ENCODE peak calls at places on chromosomes 1 and 21, in five cellular contexts. M is cardiac muscle cell; E is skeletal muscle cell; P is breast epithelium; D is naive thymus-derived CD4-positive, alpha-beta T cell. Q is an unnamed sample.

GRCh38 chr21:23475518-23476189 is 2131.6 kb downstream of the MRPL39 start:
- DNase-seq in M (peak; percentile 1), E (no peak), P (no peak), D (no peak), Q (no peak)

GRCh38 chr1:231512147-231512698 is 16.2 kb upstream of the TSNAX start:
- DNase-seq in M (peak; percentile 27), E (peak; percentile 67), P (no peak), D (no peak), Q (no peak)

GRCh38 chr1:165408518-165408917 is 36.4 kb downstream of the RXRG start:
- DNase-seq in M (peak; percentile 55), E (no peak), P (no peak), D (no peak), Q (no peak)

GRCh38 chr1:145872421-145872891 is 13.2 kb downstream of the ANKRD35 start:
- DNase-seq in M (peak; percentile 52), E (no peak), P (peak; percentile 62), D (no peak), Q (no peak)

GRCh38 chr1:2226525-2227340 is 1.4 kb upstream of the SKI start:
- DNase-seq in M (no peak), E (no peak), P (peak; percentile 43), D (peak; percentile 35), Q (peak; percentile 21)

GRCh38 chr1:7234471-7234755 is 449.2 kb downstream of the CAMTA1 start:
- DNase-seq in M (no peak), E (no peak), P (no peak), D (no peak), Q (no peak)

GRCh38 chr1:15944308-15945010 is 31.4 kb downstream of the ZBTB17 start:
- DNase-seq in M (no peak), E (no peak), P (no peak), D (no peak), Q (no peak)

GRCh38 chr1:184329962-184330868 is 56.6 kb upstream of the C1orf21 start:
- DNase-seq in M (peak; percentile 53), E (no peak), P (no peak), D (no peak), Q (no peak)

GRCh38 chr1:32358435-32358834 is 3.9 kb downstream of the FAM229A start:
- DNase-seq in M (no peak), E (no peak), P (no peak), D (no peak), Q (no peak)

GRCh38 chr1:16631248-16632043 is 18.1 kb upstream of the NBPF1 start:
- DNase-seq in M (no peak), E (no peak), P (peak; percentile 21), D (no peak), Q (no peak)

DNA sequence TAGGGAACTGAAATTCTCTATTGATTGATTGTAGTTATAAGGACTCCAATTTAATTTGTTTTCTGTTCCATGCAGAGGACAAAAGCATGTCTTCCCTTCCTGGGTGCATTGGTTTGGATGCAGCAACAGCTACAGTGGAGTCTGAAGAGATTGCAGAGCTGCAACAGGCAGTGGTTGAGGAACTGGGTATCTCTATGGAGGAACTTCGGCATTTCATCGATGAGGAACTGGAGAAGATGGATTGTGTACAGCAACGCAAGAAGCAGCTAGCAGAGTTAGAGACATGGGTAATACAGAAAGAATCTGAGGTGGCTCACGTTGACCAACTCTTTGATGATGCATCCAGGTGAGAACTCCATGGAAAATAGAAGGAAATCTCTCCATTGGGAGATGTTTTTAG is 1.5 kb downstream of the SETDB1 start:
- DNase-seq in M (no peak), E (no peak), P (no peak), D (no peak), Q (no peak)
- H3K4me3 ChIP-seq in M (no peak overlapping the region), E (no peak overlapping the region), P (no peak overlapping the region), D (no peak overlapping the region), Q (no peak overlapping the region)

GRCh38 chr1:167650266-167651160 is 20.5 kb downstream of the RCSD1 start:
- DNase-seq in M (no peak), E (no peak), P (no peak), D (no peak), Q (no peak)
- H3K4me3 ChIP-seq in M (no peak overlapping the region), E (no peak overlapping the region), P (no peak overlapping the region), D (no peak overlapping the region), Q (no peak overlapping the region)

GRCh38 chr1:99811075-99811474 is 39.1 kb upstream of the AGL start:
- DNase-seq in M (no peak), E (no peak), P (no peak), D (no peak), Q (no peak)

GRCh38 chr1:99811747-99812146 is 38.4 kb upstream of the AGL start:
- DNase-seq in M (no peak), E (no peak), P (no peak), D (no peak), Q (no peak)

GRCh38 chr1:99814373-99814900 is 35.7 kb upstream of the AGL start:
- DNase-seq in M (no peak), E (no peak), P (no peak), D (no peak), Q (no peak)

GRCh38 chr1:99806882-99807281 is 40.4 kb upstream of the FRRS1 start:
- DNase-seq in M (no peak), E (no peak), P (no peak), D (no peak), Q (no peak)

GRCh38 chr1:99808391-99809115 is 41.6 kb upstream of the AGL start:
- DNase-seq in M (peak; percentile 96), E (peak; percentile 88), P (no peak), D (peak; percentile 32), Q (peak; percentile 60)
- H3K4me3 ChIP-seq in M (no peak overlapping the region), E (no peak overlapping the region), P (no peak overlapping the region), D (no peak overlapping the region), Q (peak overlapping the region; percentile 10)

DNA sequence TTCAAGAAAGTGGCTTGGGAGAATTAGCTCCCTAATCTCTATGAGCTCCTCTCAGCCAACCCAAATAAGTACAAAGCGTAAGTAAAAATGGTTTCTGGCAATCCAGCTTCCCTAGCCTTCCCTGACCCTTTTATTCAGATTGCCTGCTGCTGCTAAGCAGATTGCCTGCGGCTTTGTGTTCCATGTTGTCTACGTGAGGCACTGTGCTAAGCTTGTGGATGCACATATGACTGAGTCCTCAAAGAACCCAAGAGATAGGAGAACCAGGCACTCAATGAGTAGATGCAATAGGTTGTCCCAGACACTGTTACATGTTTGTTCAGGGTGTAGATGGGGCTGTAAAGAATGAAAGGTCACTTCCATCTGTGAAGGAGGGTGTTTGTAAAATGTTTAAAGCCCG is 6.3 kb upstream of the OSBPL9 start:
- DNase-seq in M (no peak), E (no peak), P (no peak), D (no peak), Q (no peak)
- H3K4me3 ChIP-seq in M (no peak overlapping the region), E (no peak overlapping the region), P (no peak overlapping the region), D (no peak overlapping the region), Q (no peak overlapping the region)

GRCh38 chr1:67191668-67192520 is 25.6 kb downstream of the IL23R start:
- DNase-seq in M (peak; percentile 52), E (no peak), P (no peak), D (no peak), Q (no peak)

GRCh38 chr1:67190410-67190809 is 24.2 kb downstream of the IL23R start:
- DNase-seq in M (no peak), E (no peak), P (no peak), D (no peak), Q (no peak)

GRCh38 chr1:67188137-67188536 is 21.9 kb downstream of the IL23R start:
- DNase-seq in M (no peak), E (no peak), P (no peak), D (no peak), Q (no peak)

GRCh38 chr1:67190942-67191341 is 24.7 kb downstream of the IL23R start:
- DNase-seq in M (no peak), E (no peak), P (no peak), D (no peak), Q (no peak)

GRCh38 chr1:67189953-67190352 is 23.7 kb downstream of the IL23R start:
- DNase-seq in M (no peak), E (no peak), P (no peak), D (no peak), Q (no peak)
- H3K4me3 ChIP-seq in M (no peak overlapping the region), E (no peak overlapping the region), P (no peak overlapping the region), D (no peak overlapping the region), Q (no peak overlapping the region)

DNA sequence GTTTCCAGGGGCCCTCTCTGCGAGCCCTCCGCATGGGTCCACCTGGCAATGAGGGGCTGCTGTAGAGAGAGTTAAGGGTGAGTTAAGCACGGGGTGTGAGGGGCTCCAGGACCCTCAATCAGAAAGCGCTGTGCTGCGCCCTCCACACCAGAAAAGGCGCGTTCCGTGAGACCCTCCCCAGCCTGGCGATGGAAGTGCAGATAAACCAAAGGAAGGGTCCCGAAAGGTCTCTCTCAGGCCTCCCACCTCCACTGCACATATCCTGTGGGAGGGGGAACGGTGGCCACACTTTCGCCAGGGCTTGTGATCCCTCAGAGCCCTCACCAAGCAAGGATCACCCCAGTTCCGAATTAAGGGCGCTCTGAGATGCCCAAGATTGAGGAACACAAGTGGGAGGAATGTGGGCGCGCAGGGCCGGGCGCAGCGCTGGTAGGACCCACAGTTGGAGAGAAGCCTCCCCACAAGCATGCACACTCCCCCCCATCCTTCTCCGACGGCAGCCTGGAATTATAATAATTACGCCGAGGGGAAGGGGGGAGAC is 1.1 kb downstream of the WNT3A start:
- DNase-seq in M (no peak), E (no peak), P (peak; percentile 1), D (no peak), Q (no peak)
- H3K4me3 ChIP-seq in M (no peak overlapping the region), E (no peak overlapping the region), P (no peak overlapping the region), D (no peak overlapping the region), Q (no peak overlapping the region)

GRCh38 chr1:59146056-59146455 is 150.8 kb upstream of the FGGY start:
- DNase-seq in M (no peak), E (no peak), P (no peak), D (no peak), Q (no peak)

GRCh38 chr1:59146651-59147358 is 150.1 kb upstream of the FGGY start:
- DNase-seq in M (peak; percentile 48), E (no peak), P (no peak), D (no peak), Q (peak; percentile 82)

GRCh38 chr1:59143824-59144223 is 153.1 kb upstream of the FGGY start:
- DNase-seq in M (peak; percentile 67), E (no peak), P (no peak), D (no peak), Q (no peak)

GRCh38 chr1:59142663-59143487 is 154.0 kb upstream of the FGGY start:
- DNase-seq in M (peak; percentile 95), E (peak; percentile 85), P (no peak), D (no peak), Q (no peak)

DNA sequence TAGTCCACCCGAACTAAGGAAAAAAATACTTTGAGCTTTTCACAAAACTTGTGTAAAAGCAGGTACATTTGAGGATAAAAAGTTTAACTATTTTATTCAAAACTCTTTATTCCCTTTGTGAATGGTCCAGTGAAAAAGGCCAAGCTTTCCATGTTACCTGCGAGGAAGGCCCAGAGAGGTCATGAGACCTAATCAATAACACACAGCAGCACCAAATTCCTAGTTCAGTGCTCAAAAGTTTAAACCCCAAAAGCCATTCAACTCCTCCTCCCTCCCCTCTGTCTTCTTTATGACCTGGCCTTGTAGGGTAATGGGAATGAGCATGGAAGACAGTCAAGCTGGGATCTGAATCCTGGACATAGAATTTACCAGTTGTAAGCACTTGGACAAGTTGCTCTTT is 151.9 kb upstream of the FGGY start:
- DNase-seq in M (no peak), E (no peak), P (no peak), D (no peak), Q (no peak)
- H3K4me3 ChIP-seq in M (no peak overlapping the region), E (no peak overlapping the region), P (no peak overlapping the region), D (no peak overlapping the region), Q (no peak overlapping the region)